ENCODE peak calls at places on chromosomes 12 and 14, in seven cellular contexts. M, H, J, T, B, D and R are unnamed samples.

GRCh38 chr12:119423285-119423684 is 88.8 kb downstream of the CCDC60 start:
- DNase-seq in H (no peak), B (peak), D (no peak), M (no peak), J (no peak), T (no peak), R (no peak)

GRCh38 chr14:43135877-43136411 is 1371.1 kb downstream of the FSCB start:
- DNase-seq in J (no peak), D (no peak), M (no peak), H (no peak), T (no peak), B (no peak), R (no peak)

GRCh38 chr14:91311284-91311662 is 66.8 kb upstream of the GPR68 start:
- DNase-seq in D (no peak), B (peak), H (no peak), T (peak), J (no peak), M (no peak), R (no peak)

GRCh38 chr14:104362761-104363605 is 216.6 kb upstream of the C14orf180 start:
- DNase-seq in D (no peak), T (no peak), B (no peak), M (no peak), J (no peak), H (peak), R (no peak)

GRCh38 chr14:21039585-21040369 is 2.4 kb upstream of the RNASE7 start:
- DNase-seq in B (peak), D (peak), H (no peak), J (peak), M (peak), T (peak), R (peak)

GRCh38 chr12:16499617-16500016 is 106.3 kb downstream of the LMO3 start:
- DNase-seq in M (no peak), J (no peak), T (no peak), D (no peak), B (no peak), H (no peak), R (no peak)

GRCh38 chr12:70936414-70936813 is 15.9 kb upstream of the PTPRR start:
- DNase-seq in J (no peak), D (no peak), B (no peak), H (no peak), T (no peak), M (no peak), R (no peak)

GRCh38 chr14:40629144-40629543 is 977.5 kb upstream of the LRFN5 start:
- DNase-seq in J (no peak), T (no peak), M (no peak), D (no peak), H (no peak), B (no peak), R (no peak)

GRCh38 chr12:1593232-1594044 is 943 bp downstream of the FBXL14 start:
- DNase-seq in D (peak), M (peak), T (peak), H (peak), J (no peak), B (peak), R (no peak)

GRCh38 chr12:75086086-75087038 is 123.3 kb downstream of the KCNC2 start:
- DNase-seq in D (peak), T (no peak), B (no peak), J (peak), M (peak), H (no peak), R (peak)

GRCh38 chr12:32134144-32134888 is 27.7 kb downstream of the BICD1 start:
- DNase-seq in M (peak), B (peak), T (peak), H (no peak), D (no peak), J (peak), R (no peak)

GRCh38 chr12:122834921-122835692 is at the start of gene HIP1R:
- DNase-seq in B (peak), T (peak), D (peak), H (peak), J (no peak), M (peak), R (no peak)

GRCh38 chr14:57493467-57494181 is at the start of gene CCDC198:
- DNase-seq in M (peak), T (no peak), H (no peak), B (no peak), J (no peak), D (peak), R (no peak)

GRCh38 chr12:46402861-46403731 is 30.5 kb upstream of the SLC38A2 start:
- DNase-seq in H (no peak), D (no peak), J (no peak), B (no peak), T (no peak), M (peak), R (no peak)

GRCh38 chr12:15538881-15539280 is 216.6 kb downstream of the PTPRO start:
- DNase-seq in B (no peak), J (no peak), H (no peak), D (no peak), T (no peak), M (peak), R (no peak)

DNA sequence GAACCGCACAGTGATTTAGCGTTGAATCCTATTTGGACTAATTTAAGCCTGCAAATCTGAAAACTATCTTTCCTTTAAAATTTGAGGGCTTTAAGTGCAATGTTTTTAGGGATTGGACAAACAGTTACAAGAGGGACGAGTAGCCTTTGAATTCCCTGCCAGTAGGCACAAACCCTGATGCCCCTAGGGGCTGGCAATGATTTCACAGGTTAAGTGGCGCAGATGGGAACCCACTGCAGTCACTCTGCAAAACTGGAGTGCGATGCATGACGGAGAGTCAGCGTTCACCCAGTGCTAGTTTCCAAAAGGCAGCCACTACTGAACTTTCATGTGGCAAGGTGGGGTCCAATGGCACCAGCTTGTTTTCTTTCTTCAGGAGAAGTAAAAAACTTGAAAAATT is 99.4 kb upstream of the FRMD6 start:
- DNase-seq in H (no peak), T (no peak), D (no peak), M (no peak), J (no peak), B (no peak), R (no peak)
- TF ChIP-seq CTCF in H (no peak), T (no peak), D (no peak), M (no peak), J (peak), B (no peak), R (no peak)

GRCh38 chr14:70887207-70888150 is 19.8 kb upstream of the PCNX1 start:
- DNase-seq in J (peak), D (no peak), B (peak), T (no peak), H (no peak), M (peak), R (no peak)

GRCh38 chr14:70888151-70888499 is 19.1 kb upstream of the PCNX1 start:
- DNase-seq in M (no peak), H (no peak), D (no peak), T (no peak), B (no peak), J (no peak), R (no peak)

GRCh38 chr14:70884595-70885342 is 22.5 kb upstream of the PCNX1 start:
- DNase-seq in M (no peak), B (peak), D (no peak), J (no peak), T (no peak), H (no peak), R (no peak)

GRCh38 chr14:70885343-70886014 is 21.8 kb upstream of the PCNX1 start:
- DNase-seq in T (no peak), M (no peak), D (no peak), B (peak), J (no peak), H (no peak), R (no peak)

DNA sequence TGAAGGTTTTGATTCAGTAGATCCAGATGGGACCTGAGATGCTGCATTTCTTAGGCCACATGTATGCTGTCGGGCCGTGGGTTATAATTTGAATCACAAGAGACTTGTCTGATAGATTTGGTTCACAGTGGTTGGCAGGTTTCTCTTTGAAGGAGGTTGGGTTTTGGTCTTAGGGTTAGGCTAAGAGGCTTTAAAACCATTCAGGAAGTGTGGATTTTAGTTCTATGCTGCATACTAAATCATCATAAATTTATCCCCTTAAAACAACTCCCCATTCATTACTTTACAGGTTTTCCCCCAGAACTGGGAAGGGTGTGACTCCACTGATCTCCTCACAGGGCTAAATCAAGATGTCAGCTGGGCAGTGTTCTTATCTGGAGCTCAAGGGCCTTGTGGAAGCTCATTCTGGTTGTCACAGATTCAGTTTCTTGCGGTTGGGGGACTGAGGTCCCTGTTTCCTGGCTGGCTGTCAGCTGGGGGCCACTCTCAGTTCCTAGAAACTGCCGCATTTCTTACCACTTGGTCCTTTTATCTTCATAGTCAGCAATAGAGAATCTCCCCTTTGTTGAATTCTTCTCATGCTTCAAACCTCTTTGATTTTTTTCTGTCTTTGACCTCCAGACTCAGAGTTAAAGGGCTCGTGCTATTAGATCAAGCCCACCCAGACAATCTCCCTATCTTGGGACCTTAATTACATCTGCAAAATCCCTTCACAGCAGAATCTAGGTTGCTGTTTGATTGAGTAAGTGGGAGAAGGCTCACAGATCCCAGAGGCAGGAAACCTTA is 20.6 kb upstream of the PCNX1 start:
- DNase-seq in T (peak), M (no peak), J (no peak), H (no peak), D (no peak), B (peak), R (no peak)
- H3K4me3 ChIP-seq in T (no peak), M (no peak), J (no peak), H (no peak), D (no peak), B (peak), R (no peak)

GRCh38 chr14:71693373-71693772 is 238.9 kb upstream of the RGS6 start:
- DNase-seq in D (no peak), H (no peak), J (peak), B (no peak), M (peak), T (no peak), R (peak)
- TF ChIP-seq CTCF in D (no peak), H (no peak), J (no peak), B (no peak), M (no peak), T (no peak), R (no peak)

DNA sequence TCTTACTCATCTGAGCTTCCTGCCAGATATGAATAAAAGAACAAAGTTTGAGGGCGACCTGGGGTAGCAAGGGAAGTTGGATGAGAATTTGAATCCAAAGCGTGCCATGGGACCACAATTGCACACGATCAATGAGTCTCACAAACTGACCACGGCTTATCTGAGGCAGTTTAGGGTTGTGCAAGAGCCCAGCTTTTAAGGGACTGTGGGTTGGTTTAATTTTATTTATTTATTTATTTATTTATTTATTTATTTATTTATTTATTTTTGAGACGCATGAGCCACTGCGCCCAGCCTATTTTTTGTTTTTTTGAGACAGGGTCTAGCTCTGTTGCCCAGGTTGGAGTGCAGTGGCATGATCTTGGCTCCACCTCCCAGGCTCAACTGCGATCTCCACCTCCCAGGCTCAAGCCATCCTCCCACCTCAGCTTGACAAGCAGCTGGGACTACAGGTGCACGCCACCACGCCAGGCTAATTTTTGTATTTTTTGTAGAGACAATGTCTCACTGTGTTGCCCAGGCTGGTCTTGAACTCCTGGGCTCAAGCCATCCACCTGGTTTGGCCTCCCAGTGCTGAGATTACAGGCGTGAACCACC is 1.1 kb downstream of the AMDHD1 start:
- DNase-seq in T (no peak), D (no peak), J (no peak), B (no peak), M (no peak), H (no peak), R (no peak)
- H3K4me3 ChIP-seq in T (no peak), D (no peak), J (no peak), B (no peak), M (no peak), H (no peak), R (no peak)

GRCh38 chr14:74290415-74290814 is 12.3 kb downstream of the ABCD4 start:
- DNase-seq in D (no peak), T (no peak), J (peak), M (peak), H (no peak), B (peak), R (no peak)
- TF ChIP-seq CTCF in D (peak), T (no peak), J (peak), M (peak), H (no peak), B (peak), R (peak)

DNA sequence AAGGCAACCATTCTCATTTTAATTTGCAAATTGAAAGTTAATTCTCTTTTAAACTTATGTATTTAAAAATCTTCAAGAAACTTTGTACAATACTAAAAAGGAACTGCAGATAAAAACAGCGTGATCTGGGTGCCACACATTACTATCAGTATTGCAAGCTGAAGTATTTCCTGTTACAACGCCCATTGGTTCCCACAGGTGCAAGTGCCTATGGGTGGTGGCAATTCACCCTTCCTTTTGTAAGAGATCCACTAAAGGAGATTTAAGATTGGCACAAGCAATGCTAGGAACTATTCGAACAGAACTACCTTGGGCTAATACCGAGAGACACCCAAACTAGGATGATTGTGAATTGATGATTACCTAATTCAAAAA is 13.2 kb downstream of the TAOK3 start:
- DNase-seq in H (no peak), D (no peak), B (peak), M (no peak), J (no peak), T (peak), R (no peak)
- H3K4me3 ChIP-seq in H (peak), D (no peak), B (peak), M (no peak), J (no peak), T (peak), R (no peak)